ENCODE peak calls at places on chromosome 17, in ten cellular contexts. H is neuronal stem cell; I is thyroid gland; A is upper lobe of right lung; S is hepatocyte; P is BE2C; V is stomach; X is CD8-positive, alpha-beta memory T cell; T is tibial nerve; U is adrenal gland. B is an unnamed sample.

GRCh38 chr17:68794636-68795503 is 160.3 kb downstream of the ABCA8 start:
- DNase-seq in U (peak; percentile 66), V (no peak), P (no peak), I (no peak), H (no peak), S (peak; percentile 17), T (peak; percentile 50), X (no peak), A (no peak), B (no peak)

GRCh38 chr17:45092932-45093430 is 31.9 kb downstream of the NMT1 start:
- DNase-seq in V (peak; percentile 57), H (no peak), X (no peak), A (peak; percentile 82), I (peak; percentile 82), P (no peak), U (peak; percentile 97), T (peak; percentile 82), S (peak; percentile 86), B (no peak)

GRCh38 chr17:28702752-28703150 is 8.9 kb downstream of the PROCA1 start:
- DNase-seq in P (no peak), H (no peak), A (no peak), I (no peak), V (no peak), S (no peak), X (no peak), T (no peak), U (no peak), B (no peak)

GRCh38 chr17:58314706-58315015 is 13.9 kb downstream of the TSPOAP1 start:
- DNase-seq in S (no peak), U (peak; percentile 40), V (peak; percentile 3), P (no peak), X (no peak), H (no peak), I (no peak), T (no peak), A (no peak), B (no peak)

GRCh38 chr17:37413875-37414519 is 7.3 kb downstream of the TADA2A start:
- DNase-seq in A (no peak), T (no peak), P (no peak), X (no peak), S (no peak), U (no peak), V (no peak), I (no peak), H (no peak), B (no peak)

GRCh38 chr17:1460233-1460632 is 4.2 kb upstream of the CRK start:
- DNase-seq in S (peak; percentile 73), P (no peak), I (peak; percentile 98), X (no peak), A (peak; percentile 90), V (peak; percentile 94), H (no peak), U (peak; percentile 91), T (no peak), B (no peak)

GRCh38 chr17:72359811-72360210 is 239.0 kb downstream of the SOX9 start:
- DNase-seq in X (no peak), P (no peak), V (no peak), A (no peak), I (no peak), S (no peak), T (no peak), H (no peak), U (no peak), B (no peak)

GRCh38 chr17:35160354-35161201 is 13.0 kb downstream of the UNC45B start:
- DNase-seq in A (no peak), S (no peak), T (no peak), X (no peak), H (no peak), I (no peak), V (no peak), P (no peak), U (no peak), B (peak; percentile 77)

GRCh38 chr17:81683208-81683583 is 401 bp downstream of the ARL16 start:
- DNase-seq in I (no peak), V (no peak), S (no peak), X (no peak), H (no peak), U (no peak), P (no peak), A (no peak), T (no peak), B (no peak)

GRCh38 chr17:81684442-81684911 is 666 bp downstream of the HGS start:
- DNase-seq in A (no peak), V (no peak), S (no peak), H (no peak), I (no peak), T (no peak), X (no peak), U (peak; percentile 76), P (no peak), B (no peak)

GRCh38 chr17:81686614-81687013 is 2.8 kb downstream of the HGS start:
- DNase-seq in U (no peak), T (no peak), H (no peak), S (no peak), I (no peak), P (no peak), V (no peak), A (no peak), X (no peak), B (no peak)

GRCh38 chr17:81683584-81684441 is at the start of the genes ARL16 and HGS:
- DNase-seq in A (peak; percentile 98), T (peak; percentile 98), I (peak; percentile 97), U (peak; percentile 99), X (peak; percentile 96), S (peak; percentile 99), H (peak; percentile 99), V (peak; percentile 99), P (peak; percentile 98), B (peak; percentile 97)

GRCh38 chr17:81685108-81685507 is 1.3 kb downstream of the HGS start:
- DNase-seq in P (no peak), V (no peak), I (no peak), A (no peak), S (peak; percentile 55), T (no peak), U (no peak), X (no peak), H (no peak), B (peak; percentile 40)
- H3K4me3 ChIP-seq in P (peak overlapping the region; percentile 92), V (peak overlapping the region; percentile 99), I (peak overlapping the region; percentile 72), A (peak overlapping the region; percentile 91), S (no peak overlapping the region), T (peak overlapping the region; percentile 99), U (no peak overlapping the region), X (peak overlapping the region; percentile 95), H (no peak overlapping the region), B (peak overlapping the region; percentile 76)

DNA sequence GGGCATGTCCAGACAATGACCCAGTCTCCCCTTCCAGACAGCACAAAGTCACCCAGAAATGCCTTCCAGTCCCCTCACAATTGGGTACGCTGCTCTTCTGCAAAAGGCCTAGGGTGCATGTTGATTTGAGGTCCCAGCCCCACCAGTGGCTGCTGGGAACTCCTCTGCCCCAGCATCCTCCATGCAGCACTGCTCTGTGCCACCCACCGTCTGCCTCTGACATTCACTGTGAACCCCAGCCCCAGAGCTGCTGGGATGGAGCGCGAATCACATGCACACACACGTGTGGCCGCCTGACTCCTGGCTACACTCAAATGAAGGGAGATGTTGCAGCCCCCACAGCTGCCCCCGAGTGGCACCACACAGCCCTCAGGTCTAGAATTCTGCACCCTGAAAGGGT is 1.2 kb upstream of the C17orf113 start:
- DNase-seq in U (no peak), V (no peak), X (no peak), I (no peak), T (no peak), A (no peak), S (no peak), P (no peak), H (no peak), B (no peak)
- H3K4me1 ChIP-seq in U (no peaks in the 10 kb centered on the region), V (peaks cover 13% of the 10 kb centered on the region), X (peaks cover 12% of the 10 kb centered on the region), I (peaks cover 11% of the 10 kb centered on the region), T (no peaks in the 10 kb centered on the region), A (peaks cover 11% of the 10 kb centered on the region), S (peaks cover 7% of the 10 kb centered on the region), P (no peaks in the 10 kb centered on the region), H (peaks cover 21% of the 10 kb centered on the region), B (no peaks in the 10 kb centered on the region)

GRCh38 chr17:32928527-32929287 is 754 bp downstream of the TMEM98 start:
- DNase-seq in S (no peak), H (no peak), P (no peak), T (no peak), X (no peak), U (no peak), I (no peak), V (no peak), A (no peak), B (no peak)

GRCh38 chr17:32927201-32927723 is 691 bp upstream of the TMEM98 start:
- DNase-seq in T (no peak), I (no peak), A (no peak), H (no peak), X (no peak), V (no peak), S (peak; percentile 30), U (no peak), P (no peak), B (no peak)

GRCh38 chr17:32929588-32929987 is 1.6 kb downstream of the TMEM98 start:
- DNase-seq in H (no peak), T (no peak), X (no peak), U (no peak), A (no peak), I (peak; percentile 22), S (no peak), V (no peak), P (no peak), B (no peak)

GRCh38 chr17:32929288-32929574 is 1.3 kb downstream of the TMEM98 start:
- DNase-seq in T (no peak), I (no peak), H (no peak), P (no peak), A (no peak), S (peak; percentile 33), U (no peak), X (no peak), V (no peak), B (no peak)

DNA sequence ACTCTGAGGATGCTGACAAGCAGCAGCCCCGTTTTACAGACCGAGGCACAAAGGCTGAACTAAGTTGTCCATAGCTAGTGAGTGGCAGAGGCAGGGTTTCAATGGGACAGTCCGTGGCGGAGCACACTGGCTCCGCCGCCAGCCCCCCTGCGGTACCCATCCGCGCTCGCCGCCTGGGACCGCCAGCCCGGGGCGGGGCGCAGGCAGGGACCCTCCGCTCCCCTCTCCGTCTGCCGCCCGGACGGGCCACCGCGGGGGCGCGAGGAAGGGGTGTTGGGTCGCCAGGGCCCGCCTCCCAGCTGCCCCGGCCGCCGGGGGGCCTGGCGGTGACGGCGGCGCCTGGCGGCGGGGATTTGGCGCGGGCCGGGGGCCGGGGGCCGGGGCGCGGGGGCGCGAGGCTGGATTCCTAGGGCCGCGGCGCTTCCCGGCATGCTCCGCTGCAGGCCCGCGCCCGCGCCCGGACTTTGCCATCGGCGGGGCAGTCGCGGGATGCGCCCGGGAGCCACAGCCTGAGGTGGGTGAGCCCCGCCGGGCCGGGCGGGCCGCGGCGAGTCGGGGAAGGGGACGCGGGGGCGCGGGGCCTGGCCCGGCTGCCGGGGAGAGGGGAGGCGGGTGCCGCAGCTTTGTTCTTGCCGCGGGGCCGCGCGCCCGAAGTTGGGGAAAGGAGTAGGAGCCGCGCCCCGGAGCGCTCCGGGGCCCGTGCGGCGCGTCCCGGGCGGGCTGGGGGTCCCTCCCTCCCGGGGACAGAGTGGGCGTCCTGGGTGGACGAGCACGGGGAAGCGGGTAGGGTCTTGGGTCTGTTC is at the start of gene TMEM98:
- DNase-seq in P (peak; percentile 12), T (no peak), V (peak; percentile 43), X (no peak), I (peak; percentile 36), H (peak; percentile 42), U (no peak), S (peak; percentile 82), A (peak; percentile 78), B (no peak)
- H3K4me3 ChIP-seq in P (peak within 1 kb of the TSS; percentile 15), T (peak within 1 kb of the TSS; percentile 64), V (peak within 1 kb of the TSS; percentile 69), X (no peak within 1 kb of the TSS), I (peak within 1 kb of the TSS; percentile 65), H (peak within 1 kb of the TSS; percentile 90), U (no peak within 1 kb of the TSS), S (peak within 1 kb of the TSS; percentile 88), A (peak within 1 kb of the TSS; percentile 56), B (no peak within 1 kb of the TSS)

GRCh38 chr17:7237266-7237760 is 1.9 kb downstream of the PHF23 start:
- DNase-seq in U (peak; percentile 64), X (no peak), H (no peak), A (no peak), V (no peak), I (no peak), T (no peak), P (no peak), S (no peak), B (no peak)
- H3K4me1 ChIP-seq in U (peaks cover 53% of the 10 kb centered on the region), X (peaks cover 52% of the 10 kb centered on the region), H (peaks cover 15% of the 10 kb centered on the region), A (peaks cover 40% of the 10 kb centered on the region), V (peaks cover 62% of the 10 kb centered on the region), I (peaks cover 47% of the 10 kb centered on the region), T (peaks cover 39% of the 10 kb centered on the region), P (no peaks in the 10 kb centered on the region), S (peaks cover 31% of the 10 kb centered on the region), B (peaks cover 36% of the 10 kb centered on the region)